ENCODE peak calls at places on chromosomes 13 and 19, in six cellular contexts. One of them, this sample, is unnamed.

GRCh38 chr13:60788156-60788829 is 391.3 kb downstream of the TDRD3 start:
- DNase-seq in coronary artery: no peak
- DNase-seq in neural progenitor cell: no peak
- DNase-seq in psoas muscle: peak; percentile 45
- DNase-seq in esophagus squamous epithelium: no peak
- DNase-seq in breast epithelium: no peak
- DNase-seq in this sample: no peak

GRCh38 chr13:105642511-105642958 is 892.9 kb downstream of the EFNB2 start:
- DNase-seq in breast epithelium: no peak
- DNase-seq in psoas muscle: no peak
- DNase-seq in neural progenitor cell: no peak
- DNase-seq in esophagus squamous epithelium: no peak
- DNase-seq in coronary artery: no peak
- DNase-seq in this sample: no peak

GRCh38 chr13:41564046-41564445 is 106.7 kb downstream of the RGCC start:
- DNase-seq in coronary artery: no peak
- DNase-seq in neural progenitor cell: no peak
- DNase-seq in breast epithelium: no peak
- DNase-seq in psoas muscle: no peak
- DNase-seq in esophagus squamous epithelium: no peak
- DNase-seq in this sample: no peak

GRCh38 chr19:45206328-45206727 is 27.7 kb downstream of the BLOC1S3 start:
- DNase-seq in psoas muscle: no peak
- DNase-seq in neural progenitor cell: no peak
- DNase-seq in coronary artery: no peak
- DNase-seq in breast epithelium: no peak
- DNase-seq in esophagus squamous epithelium: no peak
- DNase-seq in this sample: no peak

GRCh38 chr19:38019427-38019724 is 112.4 kb downstream of the SIPA1L3 start:
- DNase-seq in psoas muscle: no peak
- DNase-seq in coronary artery: no peak
- DNase-seq in breast epithelium: no peak
- DNase-seq in neural progenitor cell: no peak
- DNase-seq in esophagus squamous epithelium: no peak
- DNase-seq in this sample: no peak

GRCh38 chr13:35770756-35771291 is 294.3 kb upstream of the MAB21L1 start:
- DNase-seq in breast epithelium: no peak
- DNase-seq in esophagus squamous epithelium: no peak
- DNase-seq in neural progenitor cell: no peak
- DNase-seq in psoas muscle: no peak
- DNase-seq in coronary artery: no peak
- DNase-seq in this sample: no peak

GRCh38 chr19:15426485-15427349 is 7.9 kb upstream of the AKAP8L start:
- DNase-seq in breast epithelium: no peak
- DNase-seq in coronary artery: no peak
- DNase-seq in psoas muscle: peak; percentile 46
- DNase-seq in esophagus squamous epithelium: no peak
- DNase-seq in neural progenitor cell: no peak
- DNase-seq in this sample: no peak

GRCh38 chr19:50178320-50178719 is 15.2 kb upstream of the IZUMO2 start:
- DNase-seq in neural progenitor cell: no peak
- DNase-seq in psoas muscle: no peak
- DNase-seq in coronary artery: no peak
- DNase-seq in breast epithelium: no peak
- DNase-seq in esophagus squamous epithelium: no peak
- DNase-seq in this sample: no peak

GRCh38 chr19:17703823-17704463 is 15.3 kb upstream of the MAP1S start:
- DNase-seq in neural progenitor cell: peak; percentile 77
- DNase-seq in esophagus squamous epithelium: no peak
- DNase-seq in coronary artery: no peak
- DNase-seq in breast epithelium: no peak
- DNase-seq in psoas muscle: no peak
- DNase-seq in this sample: no peak

GRCh38 chr19:30288957-30289735 is 83.0 kb upstream of the ZNF536 start:
- DNase-seq in breast epithelium: no peak
- DNase-seq in coronary artery: peak; percentile 56
- DNase-seq in neural progenitor cell: no peak
- DNase-seq in psoas muscle: no peak
- DNase-seq in esophagus squamous epithelium: no peak
- DNase-seq in this sample: no peak

GRCh38 chr13:40442191-40442590 is 224.2 kb downstream of the FOXO1 start:
- DNase-seq in psoas muscle: no peak
- DNase-seq in coronary artery: no peak
- DNase-seq in breast epithelium: no peak
- DNase-seq in esophagus squamous epithelium: no peak
- DNase-seq in neural progenitor cell: no peak
- DNase-seq in this sample: no peak

GRCh38 chr19:15022752-15023151 is 26.5 kb upstream of the CASP14 start:
- DNase-seq in coronary artery: no peak
- DNase-seq in breast epithelium: no peak
- DNase-seq in esophagus squamous epithelium: no peak
- DNase-seq in psoas muscle: no peak
- DNase-seq in neural progenitor cell: no peak
- DNase-seq in this sample: no peak

GRCh38 chr19:32673573-32673972 is 1.4 kb downstream of the ANKRD27 start:
- DNase-seq in esophagus squamous epithelium: no peak
- DNase-seq in breast epithelium: no peak
- DNase-seq in psoas muscle: peak; percentile 36
- DNase-seq in neural progenitor cell: no peak
- DNase-seq in coronary artery: no peak
- DNase-seq in this sample: no peak
- H3K4me3 ChIP-seq in esophagus squamous epithelium: peak overlapping the region; percentile 98
- H3K4me3 ChIP-seq in breast epithelium: no peak overlapping the region
- H3K4me3 ChIP-seq in psoas muscle: peak overlapping the region; percentile 99
- H3K4me3 ChIP-seq in neural progenitor cell: no peak overlapping the region
- H3K4me3 ChIP-seq in coronary artery: peak overlapping the region; percentile 100
- H3K4me3 ChIP-seq in this sample: peak overlapping the region; percentile 94

GRCh38 chr13:98972059-98972458 is 5.8 kb downstream of the DOCK9 start:
- DNase-seq in psoas muscle: no peak
- DNase-seq in esophagus squamous epithelium: no peak
- DNase-seq in neural progenitor cell: no peak
- DNase-seq in coronary artery: no peak
- DNase-seq in breast epithelium: no peak
- DNase-seq in this sample: no peak
- TF ChIP-seq CTCF in psoas muscle: no peak
- TF ChIP-seq CTCF in esophagus squamous epithelium: no peak
- TF ChIP-seq CTCF in neural progenitor cell: no peak
- TF ChIP-seq CTCF in coronary artery: no peak
- TF ChIP-seq CTCF in breast epithelium: no peak
- TF ChIP-seq CTCF in this sample: no peak

GRCh38 chr19:47630594-47630993 is 21.7 kb downstream of the BICRA start:
- DNase-seq in neural progenitor cell: no peak
- DNase-seq in esophagus squamous epithelium: no peak
- DNase-seq in coronary artery: no peak
- DNase-seq in breast epithelium: no peak
- DNase-seq in psoas muscle: no peak
- DNase-seq in this sample: no peak
- H3K4me3 ChIP-seq in neural progenitor cell: no peak overlapping the region
- H3K4me3 ChIP-seq in esophagus squamous epithelium: no peak overlapping the region
- H3K4me3 ChIP-seq in coronary artery: no peak overlapping the region
- H3K4me3 ChIP-seq in breast epithelium: no peak overlapping the region
- H3K4me3 ChIP-seq in psoas muscle: no peak overlapping the region
- H3K4me3 ChIP-seq in this sample: no peak overlapping the region

DNA sequence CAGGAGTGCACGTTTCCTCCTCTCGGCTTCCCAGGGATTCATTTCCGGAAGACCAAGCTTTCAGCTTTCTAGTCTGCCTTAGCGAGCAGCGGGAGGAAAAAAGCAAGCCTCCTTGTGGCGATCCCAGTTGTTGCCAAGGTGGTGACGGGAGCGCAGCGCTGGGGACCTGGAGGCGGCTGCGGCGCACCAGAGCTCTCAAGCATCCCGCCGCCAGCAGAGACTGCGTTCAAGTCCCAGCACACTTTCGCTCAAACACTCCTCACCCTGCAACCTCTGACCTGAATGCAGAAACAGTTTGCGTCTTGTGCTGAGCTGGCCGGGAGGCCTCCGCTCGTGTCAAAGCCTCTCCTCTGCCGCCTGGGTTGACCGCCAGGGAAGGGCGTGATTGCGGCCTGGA is 4.9 kb downstream of the GSX1 start:
- DNase-seq in breast epithelium: no peak
- DNase-seq in esophagus squamous epithelium: no peak
- DNase-seq in coronary artery: no peak
- DNase-seq in psoas muscle: no peak
- DNase-seq in neural progenitor cell: peak; percentile 90
- DNase-seq in this sample: no peak
- TF ChIP-seq CTCF in breast epithelium: no peak
- TF ChIP-seq CTCF in esophagus squamous epithelium: no peak
- TF ChIP-seq CTCF in coronary artery: no peak
- TF ChIP-seq CTCF in psoas muscle: no peak
- TF ChIP-seq CTCF in neural progenitor cell: peak; percentile 61
- TF ChIP-seq CTCF in this sample: no peak

GRCh38 chr19:1236566-1236965 is 1.2 kb downstream of the CBARP start:
- DNase-seq in esophagus squamous epithelium: no peak
- DNase-seq in neural progenitor cell: peak; percentile 68
- DNase-seq in breast epithelium: no peak
- DNase-seq in coronary artery: no peak
- DNase-seq in psoas muscle: no peak
- DNase-seq in this sample: no peak
- H3K4me3 ChIP-seq in esophagus squamous epithelium: peak overlapping the region; percentile 64
- H3K4me3 ChIP-seq in neural progenitor cell: peak overlapping the region; percentile 75
- H3K4me3 ChIP-seq in breast epithelium: peak overlapping the region; percentile 87
- H3K4me3 ChIP-seq in coronary artery: peak overlapping the region; percentile 83
- H3K4me3 ChIP-seq in psoas muscle: peak overlapping the region; percentile 68
- H3K4me3 ChIP-seq in this sample: no peak overlapping the region

GRCh38 chr19:41355802-41356201 is 2.1 kb upstream of the TGFB1 start:
- DNase-seq in neural progenitor cell: no peak
- DNase-seq in psoas muscle: no peak
- DNase-seq in coronary artery: no peak
- DNase-seq in esophagus squamous epithelium: no peak
- DNase-seq in breast epithelium: no peak
- DNase-seq in this sample: no peak

GRCh38 chr19:41352609-41353465 is 885 bp downstream of the TGFB1 start:
- DNase-seq in psoas muscle: peak; percentile 68
- DNase-seq in breast epithelium: no peak
- DNase-seq in neural progenitor cell: peak; percentile 81
- DNase-seq in esophagus squamous epithelium: no peak
- DNase-seq in coronary artery: peak; percentile 83
- DNase-seq in this sample: no peak

GRCh38 chr19:41353466-41354342 is at the start of gene TGFB1:
- DNase-seq in psoas muscle: peak; percentile 91
- DNase-seq in coronary artery: peak; percentile 95
- DNase-seq in neural progenitor cell: peak; percentile 85
- DNase-seq in breast epithelium: peak; percentile 78
- DNase-seq in esophagus squamous epithelium: peak; percentile 55
- DNase-seq in this sample: peak; percentile 71

GRCh38 chr19:41355035-41355434 is 1.3 kb upstream of the TGFB1 start:
- DNase-seq in psoas muscle: no peak
- DNase-seq in breast epithelium: no peak
- DNase-seq in neural progenitor cell: no peak
- DNase-seq in coronary artery: no peak
- DNase-seq in esophagus squamous epithelium: no peak
- DNase-seq in this sample: no peak

GRCh38 chr19:41354343-41354974 is 737 bp upstream of the TGFB1 start:
- DNase-seq in coronary artery: no peak
- DNase-seq in neural progenitor cell: no peak
- DNase-seq in breast epithelium: no peak
- DNase-seq in psoas muscle: no peak
- DNase-seq in esophagus squamous epithelium: no peak
- DNase-seq in this sample: no peak
- TF ChIP-seq CTCF in coronary artery: no peak
- TF ChIP-seq CTCF in neural progenitor cell: no peak
- TF ChIP-seq CTCF in breast epithelium: no peak
- TF ChIP-seq CTCF in psoas muscle: no peak
- TF ChIP-seq CTCF in esophagus squamous epithelium: no peak
- TF ChIP-seq CTCF in this sample: no peak